ENCODE peak calls at places on chromosomes 4 and X, in five cellular contexts. One of them, this sample, is unnamed.

GRCh38 chr4:180832086-180832485 is 1411.1 kb upstream of the TENM3 start:
- DNase-seq in sigmoid colon: no peak
- DNase-seq in bronchial epithelial cell: peak; percentile 13
- DNase-seq in neural progenitor cell: peak; percentile 16
- DNase-seq in lung: no peak
- DNase-seq in this sample: no peak

GRCh38 chrX:31420711-31421151 is 348.9 kb upstream of the FTHL17 start:
- DNase-seq in sigmoid colon: no peak
- DNase-seq in neural progenitor cell: no peak
- DNase-seq in lung: no peak
- DNase-seq in bronchial epithelial cell: peak; percentile 23
- DNase-seq in this sample: no peak

GRCh38 chrX:29746326-29746725 is 469.0 kb upstream of the MAGEB2 start:
- DNase-seq in sigmoid colon: no peak
- DNase-seq in bronchial epithelial cell: no peak
- DNase-seq in lung: no peak
- DNase-seq in neural progenitor cell: no peak
- DNase-seq in this sample: no peak

GRCh38 chrX:113962338-113962737 is 621.5 kb upstream of the HTR2C start:
- DNase-seq in lung: no peak
- DNase-seq in bronchial epithelial cell: no peak
- DNase-seq in neural progenitor cell: no peak
- DNase-seq in sigmoid colon: no peak
- DNase-seq in this sample: no peak

GRCh38 chrX:123282241-123282640 is 98.2 kb downstream of the GRIA3 start:
- DNase-seq in neural progenitor cell: no peak
- DNase-seq in bronchial epithelial cell: no peak
- DNase-seq in sigmoid colon: no peak
- DNase-seq in lung: no peak
- DNase-seq in this sample: no peak

GRCh38 chr4:98374643-98375042 is 113.5 kb downstream of the RAP1GDS1 start:
- DNase-seq in lung: no peak
- DNase-seq in neural progenitor cell: no peak
- DNase-seq in bronchial epithelial cell: no peak
- DNase-seq in sigmoid colon: no peak
- DNase-seq in this sample: no peak

GRCh38 chr4:140136509-140136908 is 17.5 kb downstream of the MAML3 start:
- DNase-seq in neural progenitor cell: no peak
- DNase-seq in bronchial epithelial cell: peak; percentile 83
- DNase-seq in sigmoid colon: no peak
- DNase-seq in lung: no peak
- DNase-seq in this sample: no peak

GRCh38 chrX:11750051-11750450 is 8.0 kb upstream of the MSL3 start:
- DNase-seq in sigmoid colon: no peak
- DNase-seq in lung: no peak
- DNase-seq in neural progenitor cell: no peak
- DNase-seq in bronchial epithelial cell: peak; percentile 65
- DNase-seq in this sample: no peak

GRCh38 chr4:73662709-73663546 is 42.7 kb upstream of the RASSF6 start:
- DNase-seq in sigmoid colon: no peak
- DNase-seq in neural progenitor cell: no peak
- DNase-seq in bronchial epithelial cell: peak; percentile 68
- DNase-seq in lung: no peak
- DNase-seq in this sample: peak; percentile 65

GRCh38 chr4:7687006-7687405 is 252.3 kb upstream of the PSAPL1 start:
- DNase-seq in neural progenitor cell: no peak
- DNase-seq in lung: no peak
- DNase-seq in sigmoid colon: no peak
- DNase-seq in bronchial epithelial cell: no peak
- DNase-seq in this sample: no peak

GRCh38 chr4:148017801-148018200 is 285.9 kb downstream of the ARHGAP10 start:
- DNase-seq in neural progenitor cell: no peak
- DNase-seq in lung: no peak
- DNase-seq in bronchial epithelial cell: no peak
- DNase-seq in sigmoid colon: no peak
- DNase-seq in this sample: no peak

GRCh38 chr4:76969493-76969892 is 19.9 kb downstream of the SEPTIN11 start:
- DNase-seq in lung: no peak
- DNase-seq in neural progenitor cell: no peak
- DNase-seq in bronchial epithelial cell: no peak
- DNase-seq in sigmoid colon: no peak
- DNase-seq in this sample: no peak

GRCh38 chr4:151709587-151709986 is 51.2 kb downstream of the GATB start:
- DNase-seq in lung: no peak
- DNase-seq in sigmoid colon: no peak
- DNase-seq in neural progenitor cell: no peak
- DNase-seq in bronchial epithelial cell: no peak
- DNase-seq in this sample: no peak

GRCh38 chr4:121421594-121421993 is 40.8 kb upstream of the QRFPR start:
- DNase-seq in neural progenitor cell: peak; percentile 35
- DNase-seq in sigmoid colon: no peak
- DNase-seq in lung: no peak
- DNase-seq in bronchial epithelial cell: peak; percentile 13
- DNase-seq in this sample: no peak

GRCh38 chrX:48589482-48590162 is 7.7 kb upstream of the WDR13 start:
- DNase-seq in sigmoid colon: no peak
- DNase-seq in neural progenitor cell: no peak
- DNase-seq in bronchial epithelial cell: no peak
- DNase-seq in lung: no peak
- DNase-seq in this sample: no peak

GRCh38 chr4:145907363-145907762 is 31.3 kb downstream of the ZNF827 start:
- DNase-seq in bronchial epithelial cell: no peak
- DNase-seq in neural progenitor cell: no peak
- DNase-seq in lung: no peak
- DNase-seq in sigmoid colon: no peak
- DNase-seq in this sample: no peak

GRCh38 chr4:151785484-151786157 is 24.8 kb upstream of the GATB start:
- DNase-seq in sigmoid colon: no peak
- DNase-seq in neural progenitor cell: peak; percentile 27
- DNase-seq in bronchial epithelial cell: no peak
- DNase-seq in lung: no peak
- DNase-seq in this sample: no peak

GRCh38 chrX:97897998-97898397 is 1014.3 kb downstream of the RPA4 start:
- DNase-seq in sigmoid colon: no peak
- DNase-seq in lung: no peak
- DNase-seq in neural progenitor cell: no peak
- DNase-seq in bronchial epithelial cell: no peak
- DNase-seq in this sample: no peak
- TF ChIP-seq CTCF in sigmoid colon: no peak
- TF ChIP-seq CTCF in lung: no peak
- TF ChIP-seq CTCF in neural progenitor cell: no peak
- TF ChIP-seq CTCF in bronchial epithelial cell: no peak
- TF ChIP-seq CTCF in this sample: no peak

GRCh38 chrX:56231706-56232105 is 450 bp upstream of the KLF8 start:
- DNase-seq in sigmoid colon: no peak
- DNase-seq in lung: no peak
- DNase-seq in bronchial epithelial cell: no peak
- DNase-seq in neural progenitor cell: peak; percentile 50
- DNase-seq in this sample: no peak

GRCh38 chrX:56233682-56234081 is 1.5 kb downstream of the KLF8 start:
- DNase-seq in neural progenitor cell: peak; percentile 64
- DNase-seq in bronchial epithelial cell: peak; percentile 79
- DNase-seq in sigmoid colon: peak; percentile 84
- DNase-seq in lung: peak; percentile 73
- DNase-seq in this sample: peak; percentile 54

GRCh38 chrX:56233100-56233499 is 944 bp downstream of the KLF8 start:
- DNase-seq in neural progenitor cell: peak; percentile 28
- DNase-seq in lung: no peak
- DNase-seq in sigmoid colon: no peak
- DNase-seq in bronchial epithelial cell: no peak
- DNase-seq in this sample: peak; percentile 0

GRCh38 chrX:56228914-56229313 is 3.2 kb upstream of the KLF8 start:
- DNase-seq in neural progenitor cell: no peak
- DNase-seq in sigmoid colon: no peak
- DNase-seq in bronchial epithelial cell: peak; percentile 18
- DNase-seq in lung: no peak
- DNase-seq in this sample: peak; percentile 7

DNA sequence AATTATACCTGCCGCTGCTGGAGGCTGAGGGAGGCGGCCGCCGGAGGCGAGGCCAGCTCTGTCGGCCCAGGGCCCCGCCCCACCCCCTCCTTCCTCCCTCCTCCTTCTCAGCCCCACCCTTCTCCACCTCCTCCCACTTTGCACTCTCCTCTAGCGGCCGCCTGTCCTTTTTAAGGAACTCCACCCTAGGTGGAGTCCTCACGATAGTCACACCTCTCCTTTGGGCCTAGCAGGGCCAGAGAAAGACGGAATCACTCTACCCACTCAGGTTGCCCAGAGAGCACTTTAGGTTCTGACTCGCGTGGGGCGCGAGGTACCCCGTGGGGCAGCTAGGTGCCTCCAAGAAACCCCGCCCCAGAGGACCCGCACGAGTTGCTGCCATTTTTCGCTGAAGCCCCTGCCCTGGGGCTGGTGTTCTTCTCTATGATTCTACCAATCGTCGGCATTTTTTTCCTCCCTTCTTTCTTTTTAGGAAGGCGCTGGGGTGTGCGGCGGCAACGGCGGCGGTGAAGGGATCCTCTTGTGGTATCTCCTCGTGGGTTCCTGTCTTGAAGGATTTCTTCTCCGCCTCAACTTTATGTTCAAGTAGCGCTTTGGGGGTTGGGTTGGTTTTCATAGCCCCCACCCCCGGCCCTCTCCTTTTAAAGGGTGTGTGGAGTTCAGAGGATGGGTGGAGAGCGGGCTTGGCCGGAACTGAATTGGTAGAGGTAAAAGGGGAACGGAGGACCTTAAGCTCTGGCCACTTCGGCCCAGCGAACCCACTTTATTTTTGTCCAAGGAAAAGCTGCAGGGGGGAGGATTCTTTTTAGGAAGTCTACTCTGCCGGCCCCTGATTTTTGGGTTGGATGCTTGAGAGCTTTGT is at the start of gene KLF8:
- DNase-seq in lung: peak; percentile 68
- DNase-seq in sigmoid colon: peak; percentile 76
- DNase-seq in bronchial epithelial cell: peak; percentile 58
- DNase-seq in neural progenitor cell: peak; percentile 77
- DNase-seq in this sample: peak; percentile 49
- TF ChIP-seq CTCF in lung: no peak
- TF ChIP-seq CTCF in sigmoid colon: no peak
- TF ChIP-seq CTCF in bronchial epithelial cell: no peak
- TF ChIP-seq CTCF in neural progenitor cell: no peak
- TF ChIP-seq CTCF in this sample: no peak

GRCh38 chr4:107044170-107044569 is 8.1 kb upstream of the DKK2 start:
- DNase-seq in lung: no peak
- DNase-seq in bronchial epithelial cell: peak; percentile 17
- DNase-seq in neural progenitor cell: no peak
- DNase-seq in sigmoid colon: no peak
- DNase-seq in this sample: no peak
- TF ChIP-seq CTCF in lung: no peak
- TF ChIP-seq CTCF in bronchial epithelial cell: peak; percentile 8
- TF ChIP-seq CTCF in neural progenitor cell: peak; percentile 12
- TF ChIP-seq CTCF in sigmoid colon: no peak
- TF ChIP-seq CTCF in this sample: peak; percentile 47

GRCh38 chr4:20311863-20312262 is 60.2 kb downstream of the SLIT2 start:
- DNase-seq in lung: no peak
- DNase-seq in neural progenitor cell: no peak
- DNase-seq in sigmoid colon: no peak
- DNase-seq in bronchial epithelial cell: no peak
- DNase-seq in this sample: no peak

GRCh38 chr4:20301161-20301560 is 49.5 kb downstream of the SLIT2 start:
- DNase-seq in lung: no peak
- DNase-seq in sigmoid colon: no peak
- DNase-seq in bronchial epithelial cell: no peak
- DNase-seq in neural progenitor cell: no peak
- DNase-seq in this sample: no peak

DNA sequence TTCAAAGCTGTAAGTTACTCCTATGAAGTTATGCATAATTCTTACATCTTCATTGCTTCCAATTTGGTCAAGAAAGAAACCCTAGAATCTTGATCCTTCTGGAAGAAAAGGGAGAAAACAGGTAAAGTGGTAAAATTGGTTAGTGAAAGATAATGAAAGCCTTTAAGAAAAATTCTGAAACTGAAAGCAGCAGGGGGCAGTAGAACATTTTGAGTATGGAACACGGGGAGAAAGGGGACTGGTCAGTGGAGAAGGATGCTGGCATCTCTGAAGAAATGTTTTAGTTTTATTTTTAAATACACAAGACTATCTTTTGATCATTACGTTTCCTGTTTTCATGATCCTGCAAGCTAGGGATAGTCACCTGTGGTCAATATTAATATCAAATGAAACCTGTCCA is 54.3 kb downstream of the SLIT2 start:
- DNase-seq in lung: no peak
- DNase-seq in sigmoid colon: no peak
- DNase-seq in neural progenitor cell: no peak
- DNase-seq in bronchial epithelial cell: no peak
- DNase-seq in this sample: no peak
- TF ChIP-seq CTCF in lung: no peak
- TF ChIP-seq CTCF in sigmoid colon: no peak
- TF ChIP-seq CTCF in neural progenitor cell: peak; percentile 14
- TF ChIP-seq CTCF in bronchial epithelial cell: peak; percentile 21
- TF ChIP-seq CTCF in this sample: peak; percentile 45

DNA sequence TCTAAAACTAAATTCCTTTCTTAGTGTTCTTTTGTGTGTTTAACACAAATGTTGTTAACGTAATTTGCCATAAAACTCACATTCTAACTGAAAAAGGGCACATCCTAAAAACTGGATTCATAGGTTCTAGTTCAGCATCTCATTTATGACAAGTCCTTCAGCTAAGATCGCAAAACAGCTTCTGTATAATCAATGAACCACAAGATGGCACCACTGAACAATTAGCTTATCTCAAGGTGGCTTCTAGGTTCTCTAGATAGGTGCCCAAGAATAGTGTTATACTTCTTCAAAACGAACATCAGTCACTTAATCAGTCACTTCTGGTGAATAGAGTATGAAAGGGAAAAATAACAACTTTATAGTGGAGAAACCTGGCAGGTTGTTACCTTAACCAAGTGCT is 54.3 kb downstream of the NRK start:
- DNase-seq in bronchial epithelial cell: peak; percentile 54
- DNase-seq in neural progenitor cell: peak; percentile 34
- DNase-seq in sigmoid colon: no peak
- DNase-seq in lung: no peak
- DNase-seq in this sample: peak; percentile 22
- TF ChIP-seq CTCF in bronchial epithelial cell: peak; percentile 27
- TF ChIP-seq CTCF in neural progenitor cell: peak; percentile 48
- TF ChIP-seq CTCF in sigmoid colon: no peak
- TF ChIP-seq CTCF in lung: no peak
- TF ChIP-seq CTCF in this sample: peak; percentile 62

GRCh38 chr4:69600013-69600412 is 39.4 kb downstream of the UGT2A2 start:
- DNase-seq in lung: no peak
- DNase-seq in neural progenitor cell: no peak
- DNase-seq in sigmoid colon: no peak
- DNase-seq in bronchial epithelial cell: no peak
- DNase-seq in this sample: no peak

GRCh38 chr4:69601065-69601464 is 38.4 kb downstream of the UGT2A2 start:
- DNase-seq in sigmoid colon: no peak
- DNase-seq in bronchial epithelial cell: no peak
- DNase-seq in lung: no peak
- DNase-seq in neural progenitor cell: no peak
- DNase-seq in this sample: no peak
- TF ChIP-seq CTCF in sigmoid colon: no peak
- TF ChIP-seq CTCF in bronchial epithelial cell: no peak
- TF ChIP-seq CTCF in lung: no peak
- TF ChIP-seq CTCF in neural progenitor cell: peak; percentile 8
- TF ChIP-seq CTCF in this sample: no peak

GRCh38 chrX:15242899-15243555 is 26.9 kb downstream of the ASB9 start:
- DNase-seq in lung: no peak
- DNase-seq in bronchial epithelial cell: peak; percentile 39
- DNase-seq in sigmoid colon: no peak
- DNase-seq in neural progenitor cell: peak; percentile 5
- DNase-seq in this sample: no peak
- TF ChIP-seq CTCF in lung: peak; percentile 26
- TF ChIP-seq CTCF in bronchial epithelial cell: peak; percentile 23
- TF ChIP-seq CTCF in sigmoid colon: no peak
- TF ChIP-seq CTCF in neural progenitor cell: peak; percentile 60
- TF ChIP-seq CTCF in this sample: peak; percentile 73

This sample was measured in foreskin keratinocyte.